ENCODE peak calls at places on chromosome 1, in ten cellular contexts. U is GF-D8; Z is CD4-positive, alpha-beta memory T cell; O is T-helper 9 cell; I is stimulated activated CD4-positive, alpha-beta T cell treated with anti-CD3 and anti-CD28 coated beads, TNF-alpha, amount 100 ng/mL, for 4 hours; C is COR-L47; M is heart left ventricle; V is stimulated activated naive CD4-positive, alpha-beta T cell; W is NB4; Q is activated CD4-positive, alpha-beta T cell treated with anti-CD3 and anti-CD28 coated beads, Interleukin-2, amount 10 ng/mL, durations not matched to agents 7 days and 5 days. L is an unnamed sample.

GRCh38 chr1:94237291-94238226 is at the start of gene ARHGAP29:
- DNase-seq in C (peak), M (peak), Q (peak), V (peak), I (peak), U (no peak), W (no peak), Z (peak), O (no peak), L (peak)

GRCh38 chr1:112544011-112544688 is 35.4 kb downstream of the WNT2B start:
- DNase-seq in M (no peak), U (no peak), W (peak), O (no peak), V (no peak), Q (no peak), Z (no peak), I (no peak), C (no peak), L (no peak)

GRCh38 chr1:224542783-224543440 is 73.2 kb upstream of the CNIH3 start:
- DNase-seq in M (no peak), V (no peak), W (peak), Z (no peak), Q (peak), O (no peak), I (no peak), C (no peak), U (no peak), L (no peak)

GRCh38 chr1:81571946-81572345 is 228.8 kb upstream of the ADGRL2 start:
- DNase-seq in C (no peak), U (no peak), Z (no peak), W (no peak), I (no peak), M (no peak), V (no peak), O (no peak), Q (no peak), L (no peak)

GRCh38 chr1:150473659-150474058 is 13.6 kb upstream of the TARS2 start:
- DNase-seq in W (no peak), Q (no peak), I (no peak), O (no peak), C (no peak), V (no peak), Z (no peak), U (no peak), M (peak), L (no peak)

GRCh38 chr1:13781907-13782633 is 82.1 kb downstream of the PRDM2 start:
- DNase-seq in M (no peak), C (no peak), O (no peak), Q (no peak), V (no peak), Z (no peak), I (no peak), U (no peak), W (no peak), L (no peak)

GRCh38 chr1:204624631-204625216 is 60.8 kb downstream of the LRRN2 start:
- DNase-seq in W (no peak), U (no peak), C (no peak), Q (no peak), Z (no peak), M (no peak), I (no peak), O (no peak), V (no peak), L (no peak)

GRCh38 chr1:29786791-29787732 is 550.7 kb downstream of the PTPRU start:
- DNase-seq in I (no peak), Q (no peak), O (no peak), V (no peak), Z (no peak), U (no peak), C (no peak), M (no peak), W (no peak), L (no peak)

GRCh38 chr1:167635233-167635648 is 5.2 kb downstream of the RCSD1 start:
- DNase-seq in Z (no peak), O (no peak), M (peak), W (no peak), C (no peak), I (no peak), V (no peak), Q (no peak), U (no peak), L (no peak)

GRCh38 chr1:55245781-55246180 is 30.6 kb upstream of the USP24 start:
- DNase-seq in Z (no peak), C (no peak), W (peak), Q (no peak), I (no peak), O (no peak), V (no peak), M (no peak), U (no peak), L (no peak)

GRCh38 chr1:20093940-20094391 is 24.0 kb downstream of the PLA2G5 start:
- DNase-seq in Q (no peak), Z (no peak), C (no peak), O (no peak), V (no peak), W (no peak), U (no peak), M (peak), I (no peak), L (no peak)

GRCh38 chr1:244665771-244666217 is 12.9 kb downstream of the DESI2 start:
- DNase-seq in C (no peak), Q (no peak), Z (no peak), M (no peak), I (no peak), W (peak), O (no peak), V (no peak), U (peak), L (no peak)

GRCh38 chr1:214427871-214428277 is 123.5 kb downstream of the PTPN14 start:
- DNase-seq in I (no peak), Z (peak), O (peak), C (no peak), M (no peak), U (peak), V (peak), W (peak), Q (peak), L (peak)

GRCh38 chr1:185045793-185046441 is 559 bp downstream of the RNF2 start:
- DNase-seq in U (no peak), O (peak), I (peak), M (peak), W (peak), Q (peak), C (peak), V (peak), Z (peak), L (peak)

GRCh38 chr1:116847688-116848531 is 61.8 kb upstream of the PTGFRN start:
- DNase-seq in O (no peak), U (no peak), Q (peak), C (no peak), W (no peak), Z (no peak), I (no peak), V (no peak), M (peak), L (no peak)

GRCh38 chr1:915295-916172 is 8.2 kb upstream of the SAMD11 start:
- DNase-seq in O (no peak), M (peak), C (no peak), Z (no peak), I (no peak), W (no peak), U (no peak), V (no peak), Q (no peak), L (no peak)

GRCh38 chr1:51317798-51318197 is 12.6 kb downstream of the TTC39A start:
- DNase-seq in Z (no peak), Q (no peak), U (no peak), O (no peak), M (no peak), W (no peak), C (no peak), V (no peak), I (no peak), L (no peak)

L was measured in naive thymus-derived CD8-positive, alpha-beta T cell.